ENCODE peak calls at places on chromosome 17, in five cellular contexts. X is SK-N-SH, V is H1, O is HepG2, A is GM12891. S is an unnamed sample.

GRCh38 chr17:29243792-29244191 is 2.9 kb upstream of the CRYBA1 start:
- DNase-seq in V (no peak), A (no peak), O (peak), X (peak), S (no peak)

GRCh38 chr17:80859004-80859941 is 132.4 kb upstream of the CHMP6 start:
- DNase-seq in V (peak), O (no peak), X (peak), A (no peak), S (no peak)

GRCh38 chr17:32494621-32495346 is 8.0 kb downstream of the CDK5R1 start:
- DNase-seq in X (no peak), A (no peak), V (no peak), O (no peak), S (no peak)

GRCh38 chr17:6648181-6648580 is 3.2 kb downstream of the MED31 start:
- DNase-seq in X (no peak), V (no peak), A (no peak), O (peak), S (no peak)

GRCh38 chr17:26963163-26963503 is 330.8 kb upstream of the WSB1 start:
- DNase-seq in X (no peak), O (no peak), A (no peak), V (no peak), S (no peak)

GRCh38 chr17:49760909-49761558 is 2.9 kb downstream of the FAM117A start:
- DNase-seq in X (no peak), O (no peak), A (no peak), V (no peak), S (no peak)

GRCh38 chr17:81738801-81739393 is 26.8 kb downstream of the SLC25A10 start:
- DNase-seq in V (no peak), O (no peak), A (no peak), X (no peak), S (no peak)

GRCh38 chr17:50840311-50840851 is 5.0 kb downstream of the WFIKKN2 start:
- DNase-seq in V (no peak), A (no peak), X (no peak), O (no peak), S (no peak)

GRCh38 chr17:41131979-41132378 is 8.0 kb upstream of the KRTAP4-12 start:
- DNase-seq in O (peak), V (no peak), A (no peak), X (no peak), S (no peak)

GRCh38 chr17:44279586-44280344 is 11.8 kb upstream of the SLC4A1 start:
- DNase-seq in O (peak), A (no peak), X (no peak), V (peak), S (no peak)

GRCh38 chr17:49003557-49004511 is 6.6 kb downstream of the IGF2BP1 start:
- DNase-seq in X (no peak), O (no peak), A (no peak), V (no peak), S (no peak)

GRCh38 chr17:29592850-29593545 is at the start of gene ANKRD13B:
- DNase-seq in O (no peak), X (peak), A (no peak), V (no peak), S (no peak)

GRCh38 chr17:30292490-30292858 is 730 bp upstream of the BLMH start:
- DNase-seq in X (no peak), A (no peak), V (no peak), O (no peak), S (no peak)

GRCh38 chr17:44872131-44872768 is 24.6 kb downstream of the HIGD1B start:
- DNase-seq in V (no peak), X (no peak), A (no peak), O (no peak), S (no peak)

GRCh38 chr17:72514321-72514861 is 393.6 kb downstream of the SOX9 start:
- DNase-seq in V (no peak), A (no peak), O (no peak), X (no peak), S (no peak)

GRCh38 chr17:45231481-45232116 is 9.9 kb downstream of the FMNL1 start:
- DNase-seq in O (peak), V (no peak), A (no peak), X (peak), S (no peak)

GRCh38 chr17:31561469-31562412 is 170.3 kb downstream of the RAB11FIP4 start:
- DNase-seq in O (no peak), A (no peak), V (no peak), X (no peak), S (no peak)

GRCh38 chr17:81523139-81524062 is 4.8 kb upstream of the FSCN2 start:
- DNase-seq in A (no peak), X (peak), O (peak), V (no peak), S (no peak)

GRCh38 chr17:63042443-63042842 is 76.4 kb downstream of the TANC2 start:
- DNase-seq in A (no peak), V (no peak), X (no peak), O (no peak), S (no peak)

GRCh38 chr17:44558349-44559287 is 1.3 kb downstream of the FZD2 start:
- DNase-seq in A (no peak), O (no peak), V (no peak), X (no peak), S (no peak)

GRCh38 chr17:39178516-39178915 is 12.6 kb upstream of the ARL5C start:
- DNase-seq in O (no peak), X (no peak), A (no peak), V (no peak), S (no peak)

GRCh38 chr17:50766222-50767023 is 895 bp downstream of the ANKRD40CL start:
- DNase-seq in X (no peak), A (no peak), V (no peak), O (peak), S (no peak)

GRCh38 chr17:8444506-8444905 is 8.8 kb downstream of the NDEL1 start:
- DNase-seq in O (no peak), X (no peak), V (no peak), A (no peak), S (no peak)

GRCh38 chr17:73325527-73325842 is 13.7 kb upstream of the CDC42EP4 start:
- DNase-seq in V (no peak), A (no peak), O (no peak), X (no peak), S (no peak)

GRCh38 chr17:81608082-81608481 is 28.8 kb downstream of the NPLOC4 start:
- DNase-seq in A (no peak), X (no peak), V (no peak), O (no peak), S (no peak)

GRCh38 chr17:1487939-1488825 is 4.3 kb downstream of the MYO1C start:
- DNase-seq in O (peak), V (no peak), A (peak), X (peak), S (peak)

GRCh38 chr17:73191443-73192218 is 1.2 kb upstream of the COG1 start:
- DNase-seq in V (no peak), O (peak), A (peak), X (peak), S (peak)

GRCh38 chr17:1562178-1562643 is 381 bp downstream of the PITPNA start:
- DNase-seq in O (no peak), V (no peak), X (peak), A (peak), S (no peak)

GRCh38 chr17:75373290-75373689 is 32.2 kb downstream of the GRB2 start:
- DNase-seq in X (no peak), V (no peak), A (no peak), O (no peak), S (no peak)

GRCh38 chr17:8173056-8173870 is 2.9 kb downstream of the TMEM107 start:
- DNase-seq in A (no peak), X (peak), O (peak), V (no peak), S (no peak)

GRCh38 chr17:51507444-51507843 is 247.1 kb downstream of the UTP18 start:
- DNase-seq in V (no peak), A (no peak), O (no peak), X (no peak), S (no peak)

GRCh38 chr17:48465884-48466283 is 35.9 kb upstream of the SKAP1 start:
- DNase-seq in X (no peak), O (no peak), V (no peak), A (no peak), S (no peak)

GRCh38 chr17:79685121-79685520 is 45.6 kb upstream of the ENPP7 start:
- DNase-seq in O (no peak), A (no peak), X (no peak), V (no peak), S (no peak)

GRCh38 chr17:43341705-43342600 is 56.8 kb upstream of the ARL4D start:
- DNase-seq in O (no peak), V (no peak), A (no peak), X (no peak), S (no peak)

GRCh38 chr17:78804777-78805176 is 22.7 kb upstream of the CYTH1 start:
- DNase-seq in X (no peak), V (no peak), O (no peak), A (no peak), S (no peak)

GRCh38 chr17:63431939-63432804 is 13.9 kb downstream of the CYB561 start:
- DNase-seq in A (no peak), V (no peak), O (peak), X (peak), S (no peak)

GRCh38 chr17:19904924-19905323 is 37.2 kb upstream of the ULK2 start:
- DNase-seq in V (no peak), O (no peak), X (no peak), A (no peak), S (no peak)

GRCh38 chr17:19900809-19901208 is 33.1 kb upstream of the ULK2 start:
- DNase-seq in V (no peak), A (no peak), X (no peak), O (no peak), S (no peak)

GRCh38 chr17:19911033-19911432 is 43.3 kb upstream of the ULK2 start:
- DNase-seq in V (no peak), X (no peak), O (no peak), A (no peak), S (no peak)

GRCh38 chr17:19904412-19904811 is 36.7 kb upstream of the ULK2 start:
- DNase-seq in V (no peak), X (no peak), A (no peak), O (peak), S (no peak)

DNA sequence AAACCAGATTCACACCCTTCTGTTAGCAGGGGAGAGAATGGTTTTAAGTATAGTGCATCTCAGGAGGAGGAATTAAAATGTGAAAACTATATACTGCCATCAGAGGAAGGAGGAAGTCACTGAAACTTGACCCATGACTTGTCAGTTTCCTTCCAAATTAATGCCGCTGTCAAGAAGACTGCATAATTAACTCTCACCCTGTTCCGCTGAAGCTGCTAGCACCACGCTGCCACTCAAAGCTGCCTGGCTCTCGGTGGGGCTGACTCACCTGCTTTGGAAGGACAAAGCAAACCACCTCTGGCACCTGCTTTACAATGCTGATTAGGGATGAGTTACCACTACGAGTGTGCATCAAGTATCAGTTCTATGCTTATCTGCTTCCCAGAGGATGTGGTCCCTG is 37.8 kb upstream of the ULK2 start:
- DNase-seq in V (no peak), A (no peak), O (no peak), X (no peak), S (no peak)
- TF ChIP-seq TAF1 in V (no peak), A (no peak), O (no peak), X (no peak), S (no peak)

GRCh38 chr17:14417336-14417735 is 116.5 kb downstream of the HS3ST3B1 start:
- DNase-seq in X (no peak), V (no peak), O (peak), A (no peak), S (no peak)
- TF ChIP-seq TAF1 in X (no peak), V (no peak), O (no peak), A (no peak), S (no peak)

GRCh38 chr17:3894188-3894587 is 1.3 kb upstream of the CAMKK1 start:
- DNase-seq in X (no peak), V (no peak), O (no peak), A (no peak), S (no peak)

GRCh38 chr17:3897731-3898130 is 4.9 kb upstream of the CAMKK1 start:
- DNase-seq in V (no peak), O (no peak), X (no peak), A (no peak), S (no peak)

GRCh38 chr17:3895354-3895753 is 2.5 kb upstream of the CAMKK1 start:
- DNase-seq in X (no peak), A (no peak), V (no peak), O (no peak), S (no peak)

GRCh38 chr17:3894927-3895343 is 2.1 kb upstream of the CAMKK1 start:
- DNase-seq in X (no peak), V (no peak), O (no peak), A (no peak), S (no peak)

GRCh38 chr17:3896108-3897099 is 3.6 kb upstream of the CAMKK1 start:
- DNase-seq in V (no peak), A (no peak), X (no peak), O (no peak), S (no peak)
- TF ChIP-seq TAF1 in V (no peak), A (no peak), X (no peak), O (no peak), S (no peak)

GRCh38 chr17:60047046-60047445 is 31.7 kb downstream of the HEATR6 start:
- DNase-seq in X (no peak), O (no peak), A (no peak), V (no peak), S (no peak)
- TF ChIP-seq TAF1 in X (no peak), O (no peak), A (no peak), V (no peak), S (no peak)

DNA sequence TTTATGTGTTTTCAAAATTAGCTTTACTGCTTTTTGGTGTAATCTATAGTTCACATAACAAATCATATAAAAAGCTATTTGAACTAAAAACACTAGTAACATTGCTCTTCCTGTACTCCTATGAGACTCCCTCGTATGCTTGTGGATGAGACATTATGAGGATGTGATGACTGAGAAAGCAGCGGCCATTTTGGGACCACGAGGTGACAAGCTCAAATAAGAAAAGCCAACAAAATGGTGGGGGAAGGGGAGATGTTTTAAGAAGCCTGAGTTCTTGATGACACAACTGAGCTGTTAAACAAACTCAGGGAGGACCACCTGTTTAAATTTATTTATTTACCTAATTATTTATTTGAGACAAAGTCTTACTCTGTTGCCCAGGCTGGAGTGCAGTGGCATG is 4.5 kb downstream of the CCL18 start:
- DNase-seq in A (no peak), O (no peak), X (no peak), V (no peak), S (no peak)
- TF ChIP-seq TAF1 in A (no peak), O (no peak), X (no peak), V (no peak), S (no peak)

GRCh38 chr17:16506188-16506587 is 14.2 kb upstream of the LRRC75A start:
- DNase-seq in A (no peak), X (no peak), O (no peak), V (no peak), S (no peak)

GRCh38 chr17:16507918-16508533 is 16.0 kb upstream of the LRRC75A start:
- DNase-seq in A (no peak), V (no peak), X (no peak), O (no peak), S (no peak)

DNA sequence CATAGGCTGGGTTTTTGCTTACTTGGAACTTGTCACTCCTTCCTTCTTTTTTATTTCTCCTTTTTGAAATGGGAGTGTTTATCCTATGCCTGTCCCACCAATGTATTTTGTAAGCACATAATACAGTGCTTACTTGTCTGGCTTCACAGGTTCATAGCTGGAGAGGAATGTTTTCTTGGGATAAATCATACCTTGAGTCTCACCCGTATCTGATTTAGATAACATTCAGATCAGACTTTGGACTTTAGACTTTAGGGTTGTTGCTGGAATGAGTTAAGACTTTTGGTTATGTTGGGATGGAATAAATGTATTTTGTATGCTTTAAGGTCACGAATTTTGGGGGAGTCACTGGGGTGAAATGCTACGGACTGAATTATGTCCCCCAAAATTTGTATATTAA is 13.0 kb upstream of the LRRC75A start:
- DNase-seq in A (no peak), V (no peak), X (no peak), O (no peak), S (no peak)
- TF ChIP-seq TAF1 in A (no peak), V (no peak), X (no peak), O (no peak), S (no peak)

DNA sequence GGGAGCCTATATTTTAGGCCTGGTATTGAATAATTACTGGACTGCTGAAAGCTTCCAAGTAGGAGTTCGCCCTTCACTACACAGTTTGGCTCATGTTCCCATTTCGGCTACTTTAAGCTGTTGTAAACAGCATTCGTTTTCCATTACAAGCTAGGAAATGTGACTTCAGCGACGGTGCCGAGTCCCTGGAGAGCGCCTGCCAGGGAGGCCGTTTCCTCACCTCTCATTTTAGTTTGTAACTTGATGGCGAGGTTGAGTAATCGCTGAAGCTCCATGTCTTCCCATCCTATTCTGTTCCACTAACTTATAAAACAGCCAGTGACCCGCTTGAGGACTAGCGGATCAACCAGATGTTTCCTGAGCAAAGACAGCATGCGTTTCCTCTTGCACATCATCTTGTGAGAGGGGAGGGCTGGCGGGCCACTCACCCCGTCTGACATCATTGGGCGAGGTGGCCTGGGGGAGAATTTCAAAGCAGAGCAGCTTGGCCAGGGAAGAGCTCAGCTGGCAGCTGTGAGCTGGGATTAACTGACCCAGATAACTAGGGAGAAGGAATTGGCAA is 32.9 kb downstream of the PCTP start:
- DNase-seq in O (no peak), X (peak), A (no peak), V (no peak), S (no peak)
- TF ChIP-seq TAF1 in O (no peak), X (no peak), A (no peak), V (no peak), S (no peak)

GRCh38 chr17:55162556-55162946 is 102.2 kb upstream of the HLF start:
- DNase-seq in A (no peak), O (no peak), X (no peak), V (no peak), S (no peak)

GRCh38 chr17:55160501-55160900 is 104.3 kb upstream of the HLF start:
- DNase-seq in A (no peak), O (no peak), X (no peak), V (no peak), S (no peak)

GRCh38 chr17:55163408-55163807 is 101.4 kb upstream of the HLF start:
- DNase-seq in A (no peak), O (no peak), X (no peak), V (no peak), S (no peak)

GRCh38 chr17:55159251-55159650 is 105.5 kb upstream of the HLF start:
- DNase-seq in X (no peak), O (no peak), A (no peak), V (no peak), S (no peak)

DNA sequence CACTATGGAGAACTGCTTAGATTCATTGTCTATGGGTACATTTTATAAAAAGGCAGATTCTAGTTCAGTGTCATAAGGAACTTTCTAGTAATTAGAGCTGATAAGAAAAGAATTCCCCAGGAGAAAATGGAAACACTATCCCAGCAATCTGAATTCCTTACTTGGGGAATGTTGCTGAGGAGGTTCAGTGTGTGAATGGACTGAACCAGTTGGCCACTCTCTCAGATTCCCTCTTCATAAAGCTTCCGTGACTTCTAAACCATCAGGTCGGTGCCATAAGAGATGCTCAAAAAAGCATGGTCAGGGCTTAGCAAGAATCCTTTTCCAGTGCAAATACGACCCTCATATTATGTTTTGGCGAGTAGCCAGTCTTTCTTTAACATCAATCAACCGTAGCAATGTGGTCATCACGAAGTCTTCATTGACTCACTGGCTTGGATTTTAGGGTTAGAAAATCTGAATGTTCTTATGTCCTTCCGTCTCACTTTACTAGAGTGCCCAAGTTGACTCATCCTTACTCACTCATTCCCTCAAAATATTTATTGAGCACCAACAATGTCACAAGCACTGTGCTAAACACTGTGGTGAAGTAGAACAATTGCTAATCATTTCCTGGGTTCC is 102.7 kb upstream of the HLF start:
- DNase-seq in A (no peak), V (no peak), X (no peak), O (peak), S (no peak)
- TF ChIP-seq TAF1 in A (no peak), V (no peak), X (no peak), O (no peak), S (no peak)

DNA sequence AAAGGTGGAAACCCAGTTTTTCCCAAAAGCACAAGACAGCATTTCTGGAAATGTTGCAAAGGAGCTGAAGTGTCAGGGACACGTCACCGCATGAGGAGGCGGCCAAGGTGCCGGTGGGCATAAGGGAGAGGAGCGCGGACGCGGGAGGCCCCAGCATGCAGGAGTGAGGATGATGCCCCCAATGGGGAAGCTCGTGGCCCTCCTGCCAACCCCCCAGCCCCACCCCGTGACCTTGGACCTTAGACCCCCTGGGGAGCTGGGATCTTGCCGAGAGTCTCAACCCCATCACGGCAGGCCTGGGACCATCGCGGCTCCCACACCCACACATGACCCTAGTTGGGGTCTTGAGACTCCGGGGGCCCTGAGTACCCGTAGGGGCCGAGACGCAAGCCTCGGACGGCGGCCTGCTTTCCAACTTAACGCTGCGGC is 119.4 kb upstream of the METRNL start:
- DNase-seq in X (no peak), V (no peak), A (no peak), O (no peak), S (no peak)
- TF ChIP-seq TAF1 in X (no peak), V (no peak), A (no peak), O (no peak), S (no peak)